ENCODE peak calls at places on chromosomes 4 and X, in nine cellular contexts. Y, C, A, V, Q, L, F, B and G are unnamed samples.

GRCh38 chr4:138062929-138063328 is 179.2 kb downstream of the SLC7A11 start:
- DNase-seq in Y (peak; percentile 49), C (no peak), A (no peak), V (peak; percentile 13), Q (no peak), L (no peak), F (no peak), B (peak; percentile 51), G (peak; percentile 32)

GRCh38 chr4:110514889-110515479 is 39.0 kb downstream of the ENPEP start:
- DNase-seq in Y (peak; percentile 37), C (no peak), A (no peak), V (peak; percentile 31), Q (no peak), L (no peak), F (peak; percentile 5), B (peak; percentile 13), G (peak; percentile 16)

GRCh38 chr4:20890752-20891151 is 190.5 kb downstream of the PACRGL start:
- DNase-seq in Y (peak; percentile 42), C (no peak), A (no peak), V (no peak), Q (no peak), L (no peak), F (no peak), B (no peak), G (peak; percentile 6)

GRCh38 chrX:1244164-1245076 is 24.2 kb upstream of the CSF2RA start:
- DNase-seq in Y (no peak), C (no peak), A (no peak), V (no peak), Q (no peak), L (no peak), F (no peak), B (peak; percentile 43), G (no peak)

GRCh38 chr4:111268769-111269414 is 646.0 kb upstream of the PITX2 start:
- DNase-seq in Y (no peak), C (no peak), A (no peak), V (no peak), Q (no peak), L (no peak), F (no peak), B (no peak), G (no peak)

GRCh38 chrX:66150188-66150587 is 13.9 kb upstream of the HEPH start:
- DNase-seq in Y (no peak), C (no peak), A (no peak), V (no peak), Q (no peak), L (no peak), F (no peak), B (no peak), G (peak; percentile 2)

GRCh38 chr4:1502501-1502886 is 96.3 kb upstream of the NKX1-1 start:
- DNase-seq in Y (no peak), C (no peak), A (no peak), V (no peak), Q (peak; percentile 74), L (no peak), F (no peak), B (peak; percentile 19), G (no peak)

GRCh38 chr4:6845574-6845973 is 63.0 kb downstream of the KIAA0232 start:
- DNase-seq in Y (no peak), C (no peak), A (no peak), V (no peak), Q (no peak), L (no peak), F (no peak), B (no peak), G (no peak)

GRCh38 chr4:145819246-145820181 is 119.1 kb downstream of the ZNF827 start:
- DNase-seq in Y (no peak), C (no peak), A (no peak), V (no peak), Q (no peak), L (no peak), F (peak; percentile 57), B (no peak), G (no peak)

GRCh38 chr4:80072607-80073361 is at the start of gene ANTXR2:
- DNase-seq in Y (peak; percentile 87), C (peak; percentile 50), A (peak; percentile 69), V (peak; percentile 79), Q (peak; percentile 96), L (peak; percentile 54), F (no peak), B (peak; percentile 86), G (peak; percentile 92)

GRCh38 chr4:4666693-4667642 is 125.1 kb upstream of the STX18 start:
- DNase-seq in Y (no peak), C (no peak), A (no peak), V (no peak), Q (no peak), L (no peak), F (no peak), B (peak; percentile 50), G (no peak)

GRCh38 chr4:169604131-169604900 is 8.1 kb downstream of the NEK1 start:
- DNase-seq in Y (peak; percentile 72), C (no peak), A (no peak), V (peak; percentile 54), Q (no peak), L (no peak), F (no peak), B (no peak), G (peak; percentile 78)